ENCODE peak calls at places on chromosomes 3 and 15, in four cellular contexts. W is putamen, A is AG08396, L is DMS79 treated with DMSO at 0.1 percent for 48 hours. E is an unnamed sample.
A peak's percentile ranks its signal among the peaks of the same experiment; 100 is the strongest.

GRCh38 chr3:16409032-16409431 is 104.5 kb downstream of the RFTN1 start:
- DNase-seq in W (no peak), A (no peak), L (no peak), E (no peak)

GRCh38 chr3:175255698-175256097 is 396.6 kb downstream of the NAALADL2 start:
- DNase-seq in W (no peak), A (peak; percentile 28), L (no peak), E (no peak)

GRCh38 chr3:129503387-129504010 is 24.9 kb upstream of the RHO start:
- DNase-seq in W (no peak), A (no peak), L (peak; percentile 77), E (no peak)

GRCh38 chr3:98763814-98764691 is 913 bp downstream of the ST3GAL6 start:
- DNase-seq in W (no peak), A (no peak), L (no peak), E (no peak)

GRCh38 chr3:159766563-159767185 is 222.0 kb upstream of the IL12A start:
- DNase-seq in W (no peak), A (peak; percentile 51), L (peak; percentile 24), E (peak; percentile 55)

GRCh38 chr3:122626515-122627180 is 49.2 kb downstream of the PARP15 start:
- DNase-seq in W (no peak), A (no peak), L (no peak), E (no peak)

GRCh38 chr3:44030690-44031344 is 210.9 kb upstream of the TOPAZ1 start:
- DNase-seq in W (no peak), A (no peak), L (peak; percentile 61), E (no peak)

GRCh38 chr15:62672268-62672667 is 370.3 kb upstream of the TPM1 start:
- DNase-seq in W (no peak), A (no peak), L (no peak), E (no peak)

GRCh38 chr3:152402698-152403456 is 134.1 kb downstream of the MBNL1 start:
- DNase-seq in W (no peak), A (no peak), L (peak; percentile 58), E (no peak)

GRCh38 chr3:64152100-64152499 is 73.2 kb downstream of the PRICKLE2 start:
- DNase-seq in W (no peak), A (peak; percentile 49), L (no peak), E (no peak)